ENCODE peak calls at places on chromosome X, in eight cellular contexts. R is GM23248, H is hepatocyte, J is SK-N-SH, K is neural progenitor cell, V is HCT116, C is PC-3, E is OCI-LY7. F is an unnamed sample. For H3K4me1 and H3K79me2, the result is how much of the 10 kb centered on the place peaks cover.

GRCh38 chrX:103722505-103722904 is 11.8 kb downstream of the TMEM31 start:
- DNase-seq in R (peak), H (no peak), J (no peak), K (no peak), V (no peak), C (no peak), E (no peak), F (no peak)

GRCh38 chrX:49977319-49978090 is 55.1 kb downstream of the CLCN5 start:
- DNase-seq in R (no peak), H (no peak), J (peak), K (no peak), V (no peak), C (no peak), E (no peak), F (no peak)

GRCh38 chrX:136880003-136880451 is 498 bp downstream of the RBMX start:
- DNase-seq in R (peak), H (no peak), J (peak), K (peak), V (no peak), C (no peak), E (peak), F (peak)

GRCh38 chrX:45126158-45126557 is 74.5 kb downstream of the DIPK2B start:
- DNase-seq in R (no peak), H (no peak), J (no peak), K (no peak), V (no peak), C (no peak), E (no peak), F (no peak)

GRCh38 chrX:57232658-57233360 is 53.7 kb upstream of the FAAH2 start:
- DNase-seq in R (no peak), H (no peak), J (no peak), K (no peak), V (no peak), C (no peak), E (no peak), F (no peak)

GRCh38 chrX:130024127-130024526 is 41.7 kb downstream of the BCORL1 start:
- DNase-seq in R (peak), H (peak), J (peak), K (peak), V (peak), C (peak), E (peak), F (peak)

GRCh38 chrX:12210196-12210815 is 72.0 kb downstream of the FRMPD4 start:
- DNase-seq in R (peak), H (no peak), J (no peak), K (no peak), V (no peak), C (peak), E (no peak), F (no peak)

GRCh38 chrX:980572-981235 is 231.7 kb downstream of the CRLF2 start:
- DNase-seq in R (no peak), H (no peak), J (no peak), K (no peak), V (no peak), C (no peak), E (no peak), F (no peak)

GRCh38 chrX:35015627-35016026 is 73.0 kb downstream of the FAM47B start:
- DNase-seq in R (no peak), H (no peak), J (no peak), K (no peak), V (no peak), C (no peak), E (no peak), F (no peak)

GRCh38 chrX:112612558-112612957 is 67.2 kb downstream of the LHFPL1 start:
- DNase-seq in R (no peak), H (no peak), J (no peak), K (no peak), V (no peak), C (no peak), E (no peak), F (no peak)

GRCh38 chrX:47991263-47992092 is 12.3 kb downstream of the ZNF182 start:
- DNase-seq in R (peak), H (no peak), J (no peak), K (no peak), V (no peak), C (peak), E (peak), F (no peak)

GRCh38 chrX:45710081-45710801 is 509.6 kb upstream of the DIPK2B start:
- DNase-seq in R (peak), H (no peak), J (peak), K (no peak), V (peak), C (peak), E (no peak), F (no peak)

GRCh38 chrX:84634201-84634782 is 132.0 kb upstream of the HDX start:
- DNase-seq in R (no peak), H (no peak), J (no peak), K (peak), V (no peak), C (peak), E (no peak), F (no peak)

GRCh38 chrX:51336584-51336983 is 4.0 kb downstream of the NUDT10 start:
- DNase-seq in R (peak), H (peak), J (peak), K (peak), V (peak), C (peak), E (peak), F (peak)

GRCh38 chrX:154419688-154420401 is 8.5 kb downstream of the TAFAZZIN start:
- DNase-seq in R (no peak), H (no peak), J (peak), K (no peak), V (no peak), C (no peak), E (no peak), F (no peak)

GRCh38 chrX:69603566-69604194 is 12.2 kb upstream of the EDA start:
- DNase-seq in R (no peak), H (peak), J (no peak), K (peak), V (no peak), C (no peak), E (no peak), F (peak)

GRCh38 chrX:68018248-68019203 is 414.8 kb downstream of the OPHN1 start:
- DNase-seq in R (peak), H (no peak), J (peak), K (peak), V (peak), C (peak), E (no peak), F (peak)

GRCh38 chrX:97756879-97757278 is 873.2 kb downstream of the RPA4 start:
- DNase-seq in R (no peak), H (no peak), J (no peak), K (no peak), V (no peak), C (no peak), E (no peak), F (no peak)

GRCh38 chrX:123157586-123157985 is 26.5 kb upstream of the GRIA3 start:
- DNase-seq in R (peak), H (no peak), J (no peak), K (no peak), V (no peak), C (no peak), E (no peak), F (no peak)

GRCh38 chrX:153981771-153982533 is 9.4 kb downstream of the TMEM187 start:
- DNase-seq in R (no peak), H (no peak), J (no peak), K (no peak), V (no peak), C (no peak), E (no peak), F (no peak)

GRCh38 chrX:79413009-79413408 is 45.9 kb upstream of the ITM2A start:
- DNase-seq in R (peak), H (peak), J (peak), K (peak), V (no peak), C (peak), E (peak), F (peak)

DNA sequence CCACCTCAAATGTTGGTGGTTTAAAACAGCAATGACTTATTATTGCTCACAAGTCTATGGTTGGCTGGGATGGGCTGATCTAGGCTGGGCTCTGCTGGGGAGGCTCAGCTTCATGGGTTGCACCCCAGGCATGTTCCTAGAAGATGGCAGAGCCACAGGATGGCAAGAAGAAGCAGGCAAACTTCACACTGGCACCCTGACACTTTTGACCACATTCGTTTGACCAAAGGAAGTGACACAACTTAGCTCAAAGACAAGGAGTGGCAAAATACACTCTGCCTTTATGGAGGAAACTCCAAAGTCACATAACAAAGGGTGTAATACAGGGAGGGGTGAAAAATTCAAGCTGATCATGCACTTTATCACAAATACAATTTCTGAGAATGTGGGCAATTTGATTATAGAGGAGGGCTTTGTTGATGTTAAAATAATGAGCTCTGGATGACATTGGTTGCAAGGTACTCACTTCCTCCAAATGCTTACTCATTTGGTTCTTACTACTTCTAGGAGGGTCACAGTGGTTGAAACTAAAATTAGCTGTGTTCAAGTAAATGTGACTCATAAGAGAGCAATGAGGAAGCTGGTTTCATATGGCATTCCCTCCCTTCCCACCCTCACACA is 249.2 kb upstream of the RPS6KA3 start:
- DNase-seq in R (peak), H (peak), J (no peak), K (no peak), V (peak), C (peak), E (no peak), F (no peak)
- TF ChIP-seq EZH2phosphoT487 in R (no peak), H (no peak), J (no peak), K (no peak), V (no peak), C (no peak), E (no peak), F (no peak)

GRCh38 chrX:10120828-10121227 is 35.9 kb upstream of the CLCN4 start:
- DNase-seq in R (no peak), H (no peak), J (no peak), K (no peak), V (no peak), C (no peak), E (no peak), F (no peak)
- H3K4me1 ChIP-seq in R (under half), H (under half), J (under half), K (under half), V (under half), C (under half), E (half or more), F (under half)

GRCh38 chrX:132025085-132025484 is 2.0 kb downstream of the STK26 start:
- DNase-seq in R (no peak), H (no peak), J (no peak), K (peak), V (no peak), C (peak), E (no peak), F (no peak)

GRCh38 chrX:132023117-132023895 is at the start of gene STK26:
- DNase-seq in R (peak), H (peak), J (peak), K (peak), V (peak), C (peak), E (peak), F (peak)

GRCh38 chrX:132022863-132023116 is 312 bp upstream of the STK26 start:
- DNase-seq in R (no peak), H (no peak), J (no peak), K (no peak), V (no peak), C (no peak), E (no peak), F (no peak)

GRCh38 chrX:132022115-132022862 is 813 bp upstream of the STK26 start:
- DNase-seq in R (peak), H (no peak), J (peak), K (no peak), V (no peak), C (peak), E (peak), F (peak)

DNA sequence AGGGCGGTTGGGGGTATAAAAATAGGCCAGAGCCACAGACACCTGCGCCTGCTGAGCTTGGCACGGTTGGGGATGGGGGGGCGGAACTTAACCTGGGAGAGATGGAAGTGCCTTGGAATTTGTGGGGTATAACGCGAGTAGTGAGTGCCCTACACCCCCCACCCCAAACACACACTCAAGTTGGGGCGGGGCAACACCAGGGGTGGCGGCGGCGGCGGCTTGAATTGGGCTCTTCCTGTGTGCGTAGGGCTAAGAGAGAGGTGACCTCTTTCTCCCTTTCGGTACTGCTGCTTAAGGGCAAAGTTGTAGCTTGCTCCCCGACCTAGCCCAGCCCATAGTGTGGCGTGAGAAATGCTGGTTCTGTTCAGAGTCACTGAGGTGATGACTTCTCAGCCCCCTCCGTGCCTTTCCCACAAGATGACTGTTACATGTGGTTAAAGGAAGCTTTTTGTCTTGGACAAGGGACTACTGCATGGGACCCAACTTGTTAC is 839 bp downstream of the STK26 start:
- DNase-seq in R (no peak), H (no peak), J (no peak), K (peak), V (no peak), C (peak), E (peak), F (peak)
- H3K79me2 ChIP-seq in R (under half), H (under half), J (under half), K (half or more), V (under half), C (half or more), E (half or more), F (under half)

DNA sequence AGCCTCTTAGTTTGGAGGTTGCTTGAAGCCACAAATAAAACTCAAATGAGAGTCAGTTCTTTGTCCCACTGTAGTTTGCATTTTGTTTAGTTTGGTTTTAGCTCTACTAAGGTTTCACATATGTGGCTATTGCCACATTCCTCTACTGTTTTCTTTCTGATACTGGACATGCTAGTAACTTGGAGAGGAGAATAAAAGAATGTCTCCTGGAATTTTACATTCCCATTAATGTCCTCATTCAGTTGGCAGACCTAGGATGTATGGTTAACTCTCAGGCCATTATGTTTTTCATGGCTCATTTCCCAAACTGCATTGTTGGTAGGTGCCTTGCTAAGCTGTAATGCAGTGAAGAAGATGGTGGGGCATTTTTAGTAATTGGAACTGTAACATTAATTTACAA is 29.9 kb downstream of the UPRT start:
- DNase-seq in R (peak), H (no peak), J (no peak), K (no peak), V (no peak), C (no peak), E (no peak), F (no peak)
- TF ChIP-seq EZH2phosphoT487 in R (no peak), H (no peak), J (no peak), K (no peak), V (no peak), C (no peak), E (no peak), F (no peak)

DNA sequence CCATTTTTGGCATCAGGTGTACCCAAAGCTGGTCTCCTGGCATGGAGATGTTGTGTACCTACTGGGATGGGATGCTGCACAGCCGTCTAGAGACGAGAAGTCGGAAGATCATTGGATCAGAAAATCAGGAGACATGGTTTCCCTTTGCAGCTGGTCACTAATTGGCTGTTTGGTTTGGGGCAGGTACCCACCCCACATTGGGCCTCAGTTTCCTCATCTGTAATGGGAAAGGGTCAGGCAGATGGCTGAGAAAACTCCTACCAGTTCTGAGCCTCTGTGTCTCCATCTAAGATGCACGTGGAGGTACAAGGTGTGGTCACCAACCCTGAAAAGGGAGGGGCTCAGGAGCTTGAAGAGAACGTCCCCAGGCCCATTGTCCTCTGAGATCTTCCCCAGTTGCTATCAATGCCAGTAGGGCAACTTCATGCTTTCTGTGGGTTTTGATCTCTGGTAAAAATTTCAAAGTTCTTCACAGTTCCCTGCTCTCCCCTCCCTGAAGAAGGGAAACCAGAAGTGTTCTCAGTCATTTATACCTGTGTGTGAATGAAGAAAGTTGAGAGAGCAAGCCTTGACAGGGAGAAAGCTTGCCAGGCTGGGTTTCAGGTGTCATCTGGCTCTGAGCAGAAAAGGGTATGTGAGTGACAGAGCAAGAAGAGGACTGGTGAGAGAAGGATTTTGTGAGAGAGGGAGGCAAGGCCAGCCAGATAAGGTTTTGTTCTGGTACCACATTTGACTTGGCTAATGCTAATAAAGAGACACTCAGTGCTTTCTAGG is 15.1 kb downstream of the TSC22D3 start:
- DNase-seq in R (no peak), H (no peak), J (no peak), K (no peak), V (no peak), C (no peak), E (no peak), F (no peak)
- H3K4me1 ChIP-seq in R (under half), H (under half), J (under half), K (under half), V (under half), C (under half), E (under half), F (under half)

DNA sequence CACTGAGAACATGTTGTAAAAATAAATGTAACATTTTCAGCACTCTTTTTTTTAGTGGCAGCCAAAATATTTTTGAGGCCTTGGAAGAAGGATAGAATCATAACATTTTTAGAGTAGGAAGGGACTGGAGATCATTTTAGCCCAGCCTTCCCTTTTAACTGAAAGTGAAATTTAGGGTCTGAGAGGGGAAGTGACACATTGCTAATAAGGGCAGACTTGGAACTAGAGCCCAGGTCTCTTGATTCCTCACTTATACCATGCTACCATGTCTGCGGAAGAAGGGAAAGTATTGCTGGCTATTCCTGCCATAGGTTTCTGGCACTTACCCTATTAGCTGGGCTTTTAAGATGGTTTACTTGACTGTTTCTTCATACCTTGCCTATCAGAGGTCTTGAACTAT is 4.8 kb downstream of the WDR44 start:
- DNase-seq in R (no peak), H (no peak), J (no peak), K (no peak), V (no peak), C (no peak), E (no peak), F (no peak)
- H3K79me2 ChIP-seq in R (half or more), H (half or more), J (half or more), K (half or more), V (half or more), C (half or more), E (half or more), F (half or more)

GRCh38 chrX:40006025-40007017 is 91.4 kb downstream of the BCOR start:
- DNase-seq in R (peak), H (peak), J (peak), K (peak), V (no peak), C (no peak), E (no peak), F (peak)
- TF ChIP-seq EZH2phosphoT487 in R (no peak), H (no peak), J (no peak), K (peak), V (no peak), C (no peak), E (no peak), F (no peak)

GRCh38 chrX:38804481-38805293 is 3.4 kb downstream of the MID1IP1 start:
- DNase-seq in R (peak), H (peak), J (peak), K (peak), V (no peak), C (peak), E (peak), F (peak)

GRCh38 chrX:38806054-38806389 is 4.8 kb downstream of the MID1IP1 start:
- DNase-seq in R (peak), H (no peak), J (peak), K (no peak), V (no peak), C (no peak), E (peak), F (no peak)

GRCh38 chrX:38805294-38806053 is 4.2 kb downstream of the MID1IP1 start:
- DNase-seq in R (peak), H (peak), J (peak), K (peak), V (no peak), C (peak), E (peak), F (peak)

GRCh38 chrX:38807873-38808272 is 6.6 kb downstream of the MID1IP1 start:
- DNase-seq in R (peak), H (no peak), J (no peak), K (no peak), V (no peak), C (no peak), E (peak), F (peak)

GRCh38 chrX:38806875-38807601 is 5.8 kb downstream of the MID1IP1 start:
- DNase-seq in R (peak), H (peak), J (no peak), K (peak), V (no peak), C (no peak), E (peak), F (peak)
- H3K4me1 ChIP-seq in R (under half), H (under half), J (under half), K (under half), V (under half), C (under half), E (half or more), F (under half)

F was measured in GM23338.